ENCODE peak calls at places on chromosomes 11 and 22, in nine cellular contexts. B is testis; Z is adipocyte; S is AG09319; C is heart left ventricle; F is uterus; E is effector memory CD8-positive, alpha-beta T cell; G is NCI-H1092 treated with DMSO at 0.1 percent for 48 hours; O is non-pigmented ciliary epithelial cell. T is an unnamed sample.

GRCh38 chr11:1708716-1709115 is 11.7 kb downstream of the KRTAP5-6 start:
- DNase-seq in B (no peak), F (no peak), S (no peak), C (no peak), O (no peak), G (no peak), E (no peak), Z (no peak), T (no peak)

GRCh38 chr11:123060265-123061000 is 1.5 kb downstream of the HSPA8 start:
- DNase-seq in C (no peak), S (no peak), G (no peak), B (no peak), E (no peak), Z (peak; percentile 27), O (no peak), F (no peak), T (no peak)

GRCh38 chr11:121651267-121651625 is 198.5 kb upstream of the SORL1-AS1 start:
- DNase-seq in F (no peak), S (no peak), C (no peak), E (no peak), Z (no peak), B (no peak), G (no peak), O (no peak), T (no peak)

GRCh38 chr22:38259370-38259769 is 13.4 kb downstream of the TMEM184B start:
- DNase-seq in O (no peak), S (no peak), E (no peak), G (no peak), B (no peak), Z (no peak), C (no peak), F (no peak), T (no peak)

GRCh38 chr11:9344046-9344680 is 29.8 kb upstream of the TMEM41B start:
- DNase-seq in Z (no peak), S (no peak), B (no peak), E (no peak), F (no peak), C (no peak), O (no peak), G (no peak), T (no peak)

GRCh38 chr11:69102732-69103615 is 52.8 kb upstream of the SMIM38 start:
- DNase-seq in S (no peak), G (peak; percentile 10), O (no peak), F (no peak), C (no peak), E (no peak), Z (no peak), B (no peak), T (no peak)

GRCh38 chr11:12798609-12799011 is 124.4 kb downstream of the TEAD1 start:
- DNase-seq in E (no peak), C (no peak), F (no peak), B (no peak), O (no peak), Z (no peak), S (no peak), G (no peak), T (no peak)

GRCh38 chr11:77165066-77165465 is 37.0 kb downstream of the MYO7A start:
- DNase-seq in C (no peak), B (no peak), F (no peak), S (no peak), E (no peak), G (no peak), Z (no peak), O (no peak), T (no peak)

GRCh38 chr22:40813912-40814315 is 5.2 kb downstream of the SLC25A17 start:
- DNase-seq in Z (no peak), F (no peak), B (no peak), C (no peak), G (no peak), E (no peak), O (no peak), S (no peak), T (no peak)

GRCh38 chr11:18236664-18237356 is at the start of gene SAA4:
- DNase-seq in S (no peak), O (no peak), F (no peak), B (no peak), C (no peak), Z (no peak), G (no peak), E (no peak), T (no peak)

GRCh38 chr11:63560506-63561179 is 2.5 kb downstream of the PLAAT2 start:
- DNase-seq in E (no peak), C (peak; percentile 53), Z (no peak), S (no peak), B (no peak), G (peak; percentile 26), O (no peak), F (no peak), T (no peak)

GRCh38 chr11:11841121-11841604 is 609 bp upstream of the USP47 start:
- DNase-seq in O (no peak), S (no peak), Z (peak; percentile 59), F (peak; percentile 49), E (no peak), B (peak; percentile 79), G (peak; percentile 65), C (peak; percentile 58), T (peak; percentile 43)

GRCh38 chr11:63537293-63538101 is 889 bp downstream of the PLAAT4 start:
- DNase-seq in F (peak; percentile 82), S (peak; percentile 49), E (no peak), C (peak; percentile 83), G (peak; percentile 97), O (no peak), Z (peak; percentile 63), B (peak; percentile 75), T (peak; percentile 63)

GRCh38 chr11:213111-213510 is 5.6 kb downstream of the RIC8A start:
- DNase-seq in B (no peak), G (no peak), F (no peak), O (no peak), E (no peak), C (no peak), Z (no peak), S (no peak), T (no peak)

GRCh38 chr11:88284306-88285057 is 53.1 kb downstream of the CTSC start:
- DNase-seq in O (no peak), B (no peak), C (no peak), F (no peak), Z (peak; percentile 58), G (peak; percentile 44), S (peak; percentile 27), E (no peak), T (no peak)

GRCh38 chr22:46064966-46065666 is 85.2 kb upstream of the PPARA start:
- DNase-seq in E (no peak), S (no peak), O (no peak), F (peak; percentile 31), G (no peak), C (peak; percentile 23), Z (no peak), B (peak; percentile 47), T (no peak)

GRCh38 chr11:12186683-12187082 is 76.3 kb downstream of the MICAL2 start:
- DNase-seq in O (no peak), F (no peak), C (no peak), G (peak; percentile 56), B (no peak), Z (no peak), E (no peak), S (no peak), T (no peak)

GRCh38 chr11:133953571-133953970 is 3.2 kb downstream of the IGSF9B start:
- DNase-seq in G (no peak), C (no peak), O (no peak), F (no peak), E (no peak), S (no peak), Z (no peak), B (peak; percentile 88), T (no peak)

GRCh38 chr11:126415128-126415527 is 59.6 kb downstream of the ST3GAL4 start:
- DNase-seq in E (no peak), F (peak; percentile 96), S (peak; percentile 60), G (no peak), C (peak; percentile 88), B (peak; percentile 88), O (no peak), Z (peak; percentile 70), T (peak; percentile 41)

GRCh38 chr11:74672956-74673895 is 58.0 kb downstream of the CHRDL2 start:
- DNase-seq in E (no peak), O (peak; percentile 96), S (peak; percentile 92), F (peak; percentile 96), Z (peak; percentile 94), C (peak; percentile 92), B (peak; percentile 46), G (peak; percentile 71), T (peak; percentile 70)

GRCh38 chr22:43293661-43294392 is 49.3 kb downstream of the SCUBE1 start:
- DNase-seq in O (no peak), S (no peak), E (no peak), B (no peak), C (no peak), Z (no peak), G (no peak), F (peak; percentile 41), T (peak; percentile 69)

GRCh38 chr11:33089776-33090175 is 50.4 kb downstream of the TCP11L1 start:
- DNase-seq in B (no peak), F (no peak), C (no peak), O (peak; percentile 13), E (no peak), S (no peak), G (no peak), Z (no peak), T (no peak)

GRCh38 chr11:124878497-124879228 is 13.4 kb downstream of the ROBO3 start:
- DNase-seq in S (no peak), B (no peak), O (no peak), C (peak; percentile 18), Z (no peak), G (no peak), F (no peak), E (no peak), T (no peak)

GRCh38 chr11:32088117-32088941 is 2.5 kb upstream of the RCN1 start:
- DNase-seq in G (no peak), C (peak; percentile 70), O (peak; percentile 81), Z (peak; percentile 85), E (no peak), B (peak; percentile 60), S (peak; percentile 55), F (no peak), T (no peak)

GRCh38 chr11:69240332-69241074 is 53.5 kb upstream of the MYEOV start:
- DNase-seq in C (no peak), O (no peak), B (peak; percentile 14), E (no peak), Z (peak; percentile 3), S (no peak), G (no peak), F (no peak), T (no peak)

GRCh38 chr11:45266693-45267451 is 19.3 kb downstream of the SYT13 start:
- DNase-seq in S (no peak), F (no peak), B (peak; percentile 85), E (no peak), C (no peak), Z (no peak), G (no peak), O (no peak), T (no peak)

GRCh38 chr11:37642321-37642720 is 1044.3 kb upstream of the RAG2 start:
- DNase-seq in G (no peak), O (no peak), B (no peak), S (no peak), E (no peak), Z (no peak), C (no peak), F (no peak), T (no peak)

GRCh38 chr11:3225826-3226750 is 6.1 kb downstream of the MRGPRE start:
- DNase-seq in G (no peak), B (no peak), O (no peak), S (no peak), Z (no peak), E (no peak), F (no peak), C (no peak), T (no peak)

GRCh38 chr11:78349614-78350013 is 68.0 kb downstream of the GAB2 start:
- DNase-seq in S (no peak), F (no peak), E (no peak), Z (no peak), B (no peak), O (no peak), G (no peak), C (peak; percentile 30), T (no peak)

GRCh38 chr11:35892166-35892565 is 51.7 kb upstream of the LDLRAD3 start:
- DNase-seq in B (no peak), S (no peak), Z (no peak), E (no peak), O (no peak), C (no peak), G (no peak), F (no peak), T (no peak)

GRCh38 chr22:41288245-41288946 is 2.4 kb upstream of the RANGAP1 start:
- DNase-seq in Z (peak; percentile 73), G (no peak), E (no peak), C (no peak), B (no peak), O (no peak), S (no peak), F (no peak), T (no peak)